ENCODE peak calls at places on chromosome 22, in nine cellular contexts. B is activated naive CD4-positive, alpha-beta T cell; I is amygdala; E is skeletal muscle cell; V is T-cell; Y is effector CD4-positive, alpha-beta T cell; H is Right ventricle myocardium inferior; G is T-helper 2 cell; K is NCI-H446 treated with DMSO at 0.1 percent for 48 hours. M is an unnamed sample.

GRCh38 chr22:40653361-40653760 is 16.8 kb upstream of the MRTFA start:
- DNase-seq in B (no peak), E (no peak), K (no peak), H (no peak), I (no peak), V (no peak), G (no peak), Y (no peak), M (no peak)

GRCh38 chr22:20089977-20090729 is 10.1 kb downstream of the DGCR8 start:
- DNase-seq in I (no peak), G (no peak), E (peak), B (no peak), V (no peak), Y (no peak), K (no peak), H (no peak), M (no peak)

GRCh38 chr22:41535244-41535643 is 9.0 kb downstream of the POLR3H start:
- DNase-seq in K (no peak), I (no peak), H (no peak), G (no peak), B (no peak), E (no peak), Y (no peak), V (no peak), M (peak)

GRCh38 chr22:46107089-46107664 is 43.1 kb upstream of the PPARA start:
- DNase-seq in V (no peak), E (no peak), K (peak), H (no peak), I (peak), B (no peak), Y (no peak), G (no peak), M (peak)

GRCh38 chr22:38173156-38173906 is 8.3 kb downstream of the PLA2G6 start:
- DNase-seq in H (no peak), B (no peak), Y (no peak), V (no peak), K (no peak), I (no peak), E (no peak), G (no peak), M (no peak)

GRCh38 chr22:41619979-41620645 is 731 bp downstream of the DESI1 start:
- DNase-seq in H (no peak), G (peak), V (peak), B (peak), Y (peak), K (no peak), I (peak), E (no peak), M (no peak)

GRCh38 chr22:28976588-28976987 is 85.0 kb downstream of the C22orf31 start:
- DNase-seq in I (no peak), G (no peak), Y (no peak), H (no peak), V (no peak), K (peak), E (no peak), B (no peak), M (peak)

GRCh38 chr22:28710112-28710888 is 30.7 kb upstream of the TTC28 start:
- DNase-seq in E (peak), Y (no peak), I (no peak), G (no peak), V (no peak), K (no peak), B (no peak), H (no peak), M (peak)

GRCh38 chr22:24426859-24427499 is 420 bp upstream of the ADORA2A start:
- DNase-seq in K (no peak), V (peak), G (no peak), H (no peak), I (no peak), Y (no peak), E (no peak), B (no peak), M (no peak)

GRCh38 chr22:39349967-39350802 is at the start of gene SYNGR1:
- DNase-seq in G (no peak), Y (no peak), K (no peak), B (no peak), V (no peak), H (no peak), I (no peak), E (no peak), M (no peak)

GRCh38 chr22:46865052-46865434 is 102.6 kb downstream of the TBC1D22A start:
- DNase-seq in Y (no peak), I (no peak), K (no peak), E (no peak), B (no peak), V (no peak), G (no peak), H (no peak), M (no peak)

GRCh38 chr22:47586946-47587345 is 824.5 kb downstream of the TBC1D22A start:
- DNase-seq in Y (no peak), K (no peak), I (no peak), V (no peak), E (no peak), H (no peak), G (no peak), B (no peak), M (no peak)

GRCh38 chr22:18070556-18071306 is 7.1 kb upstream of the PEX26 start:
- DNase-seq in B (no peak), K (no peak), V (no peak), H (no peak), Y (no peak), I (no peak), G (no peak), E (no peak), M (peak)

M was measured in bronchial epithelial cell.